ENCODE peak calls at places on chromosomes 4 and X, in five cellular contexts. C, B, V, A and X are unnamed samples.

GRCh38 chrX:64204252-64204651 is 1.3 kb downstream of the AMER1 start:
- DNase-seq in B (no peak), V (peak; percentile 54), C (no peak), A (peak; percentile 29), X (peak; percentile 18)

GRCh38 chrX:78496483-78496882 is 162.6 kb downstream of the RTL3 start:
- DNase-seq in A (no peak), C (no peak), V (no peak), B (no peak), X (no peak)

GRCh38 chr4:112857461-112857860 is 192.0 kb upstream of the ANK2 start:
- DNase-seq in A (no peak), C (peak; percentile 41), V (no peak), B (peak; percentile 48), X (no peak)

GRCh38 chrX:12548746-12549145 is 242.5 kb upstream of the PRPS2 start:
- DNase-seq in A (no peak), B (no peak), V (peak; percentile 7), C (no peak), X (no peak)

GRCh38 chr4:76703676-76704075 is 194.3 kb downstream of the SOWAHB start:
- DNase-seq in C (no peak), A (no peak), V (no peak), B (peak; percentile 19), X (no peak)

GRCh38 chr4:10673817-10674369 is 10.7 kb downstream of the CLNK start:
- DNase-seq in B (no peak), A (no peak), C (no peak), V (no peak), X (no peak)

GRCh38 chrX:72620550-72621145 is 48.0 kb upstream of the HDAC8 start:
- DNase-seq in V (peak; percentile 89), B (peak; percentile 74), C (peak; percentile 21), A (peak; percentile 81), X (peak; percentile 72)

GRCh38 chr4:165756831-165757230 is 116.2 kb upstream of the TLL1 start:
- DNase-seq in V (no peak), C (no peak), A (no peak), B (no peak), X (no peak)

GRCh38 chr4:6121941-6122340 is 78.4 kb downstream of the JAKMIP1 start:
- DNase-seq in B (no peak), V (no peak), C (no peak), A (peak; percentile 11), X (no peak)

GRCh38 chr4:37421614-37422013 is 177.1 kb downstream of the NWD2 start:
- DNase-seq in B (no peak), A (no peak), C (no peak), V (no peak), X (no peak)

GRCh38 chrX:65463550-65463949 is 71.0 kb downstream of the LAS1L start:
- DNase-seq in C (no peak), A (no peak), V (no peak), B (no peak), X (no peak)

GRCh38 chrX:136086521-136086920 is 60.8 kb upstream of the FHL1 start:
- DNase-seq in C (no peak), V (no peak), A (no peak), B (no peak), X (no peak)

GRCh38 chrX:101750744-101751143 is 91.1 kb upstream of the ARMCX2 start:
- DNase-seq in V (no peak), C (no peak), A (no peak), B (no peak), X (no peak)

GRCh38 chrX:71217298-71217697 is 5.7 kb upstream of the GJB1 start:
- DNase-seq in B (no peak), V (peak; percentile 27), C (no peak), A (no peak), X (no peak)

GRCh38 chrX:107677909-107678308 is 49.6 kb downstream of the PRPS1 start:
- DNase-seq in A (no peak), C (no peak), V (no peak), B (no peak), X (no peak)

GRCh38 chr4:146379744-146380143 is 142.0 kb downstream of the SLC10A7 start:
- DNase-seq in V (no peak), A (no peak), C (no peak), B (no peak), X (no peak)

GRCh38 chr4:12488672-12489071 is 995.5 kb downstream of the RAB28 start:
- DNase-seq in B (no peak), C (no peak), A (no peak), V (no peak), X (no peak)

GRCh38 chr4:101315041-101315440 is 32.3 kb downstream of the PPP3CA start:
- DNase-seq in B (no peak), A (no peak), V (no peak), C (no peak), X (no peak)

GRCh38 chr4:23934915-23935314 is 45.1 kb upstream of the PPARGC1A start:
- DNase-seq in C (peak; percentile 91), A (peak; percentile 75), B (no peak), V (peak; percentile 57), X (no peak)

GRCh38 chrX:69158166-69159040 is 6.8 kb downstream of the PJA1 start:
- DNase-seq in A (peak; percentile 69), B (no peak), V (peak; percentile 86), C (peak; percentile 25), X (peak; percentile 74)

GRCh38 chr4:74118600-74119351 is 19.8 kb upstream of the CXCL2 start:
- DNase-seq in V (no peak), B (no peak), A (no peak), C (no peak), X (no peak)

GRCh38 chrX:35339796-35340195 is 397.2 kb downstream of the FAM47B start:
- DNase-seq in B (no peak), V (no peak), C (no peak), A (no peak), X (no peak)

GRCh38 chrX:134158821-134159512 is 78.0 kb upstream of the CCDC160 start:
- DNase-seq in B (no peak), V (no peak), C (no peak), A (no peak), X (no peak)

GRCh38 chr4:87633239-87633638 is 16.8 kb upstream of the DMP1 start:
- DNase-seq in C (no peak), V (no peak), B (no peak), A (no peak), X (no peak)

GRCh38 chr4:87632469-87632868 is 17.6 kb upstream of the DMP1 start:
- DNase-seq in A (no peak), B (no peak), V (no peak), C (no peak), X (no peak)

DNA sequence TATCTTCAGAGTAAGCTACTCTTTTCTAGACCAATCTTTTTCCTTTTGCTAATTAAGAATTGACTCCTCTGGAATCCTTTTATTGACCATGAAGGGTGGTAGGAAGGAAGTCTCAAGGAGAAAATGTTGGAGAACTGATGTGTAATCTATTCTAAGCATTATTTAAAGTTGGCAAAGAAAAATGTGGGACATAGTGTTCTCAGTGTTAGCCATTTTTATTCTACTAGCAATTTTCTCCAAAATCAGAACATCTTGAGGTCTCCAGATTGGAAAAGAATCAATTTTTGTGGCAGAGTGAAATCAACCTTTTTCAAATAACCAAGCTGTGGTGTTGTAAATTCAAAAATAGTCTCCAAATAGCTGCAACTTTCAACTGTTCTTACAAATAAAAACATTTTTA is 18.4 kb upstream of the DMP1 start:
- DNase-seq in C (no peak), B (no peak), A (no peak), V (no peak), X (no peak)
- TF ChIP-seq POLR2A in C (no peak), B (no peak), A (no peak), V (no peak), X (no peak)

DNA sequence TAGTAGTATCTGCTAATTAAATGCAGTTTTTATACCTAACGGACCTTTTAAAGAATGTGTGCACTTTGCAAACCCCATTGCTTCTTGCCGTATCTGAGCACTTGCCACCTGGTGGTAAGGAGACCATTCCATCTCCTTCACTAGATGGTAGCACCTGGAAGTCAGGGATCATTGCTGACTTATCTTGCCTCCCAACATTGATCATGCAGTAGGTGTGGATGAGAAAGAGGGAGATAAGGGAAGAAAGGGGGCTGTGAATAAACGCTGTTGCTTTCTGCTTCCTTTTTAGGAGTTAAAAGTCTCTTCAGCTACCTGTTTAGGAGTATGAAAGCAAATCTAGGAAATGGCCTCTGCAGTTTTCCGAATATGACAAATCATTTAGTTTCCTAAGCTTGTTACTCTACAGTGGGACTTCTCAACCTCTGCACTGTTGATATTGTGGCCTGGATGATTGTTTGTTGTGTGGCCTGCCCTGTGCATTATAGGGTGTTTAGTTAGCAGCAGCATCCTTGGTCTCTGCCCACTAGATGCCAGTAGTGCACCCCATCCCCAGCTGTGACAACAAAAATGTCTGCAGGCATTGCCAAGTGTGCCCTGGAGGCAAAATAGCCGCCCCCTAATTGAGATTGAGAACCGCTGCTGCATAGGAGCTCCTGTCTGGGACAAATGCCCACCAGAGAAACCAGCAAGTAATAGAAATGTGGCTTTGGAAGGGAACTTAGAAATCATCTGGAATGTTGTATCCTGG is 38.8 kb downstream of the GAB1 start:
- DNase-seq in C (no peak), A (no peak), V (peak; percentile 24), B (peak; percentile 6), X (no peak)
- H3K4me3 ChIP-seq in C (no peak overlapping the region), A (no peak overlapping the region), V (no peak overlapping the region), B (no peak overlapping the region), X (no peak overlapping the region)

GRCh38 chrX:111083101-111083500 is 12.9 kb upstream of the PAK3 start:
- DNase-seq in A (no peak), B (no peak), C (no peak), V (no peak), X (no peak)
- TF ChIP-seq CTCF in A (no peak), B (no peak), C (no peak), V (no peak), X (no peak)

DNA sequence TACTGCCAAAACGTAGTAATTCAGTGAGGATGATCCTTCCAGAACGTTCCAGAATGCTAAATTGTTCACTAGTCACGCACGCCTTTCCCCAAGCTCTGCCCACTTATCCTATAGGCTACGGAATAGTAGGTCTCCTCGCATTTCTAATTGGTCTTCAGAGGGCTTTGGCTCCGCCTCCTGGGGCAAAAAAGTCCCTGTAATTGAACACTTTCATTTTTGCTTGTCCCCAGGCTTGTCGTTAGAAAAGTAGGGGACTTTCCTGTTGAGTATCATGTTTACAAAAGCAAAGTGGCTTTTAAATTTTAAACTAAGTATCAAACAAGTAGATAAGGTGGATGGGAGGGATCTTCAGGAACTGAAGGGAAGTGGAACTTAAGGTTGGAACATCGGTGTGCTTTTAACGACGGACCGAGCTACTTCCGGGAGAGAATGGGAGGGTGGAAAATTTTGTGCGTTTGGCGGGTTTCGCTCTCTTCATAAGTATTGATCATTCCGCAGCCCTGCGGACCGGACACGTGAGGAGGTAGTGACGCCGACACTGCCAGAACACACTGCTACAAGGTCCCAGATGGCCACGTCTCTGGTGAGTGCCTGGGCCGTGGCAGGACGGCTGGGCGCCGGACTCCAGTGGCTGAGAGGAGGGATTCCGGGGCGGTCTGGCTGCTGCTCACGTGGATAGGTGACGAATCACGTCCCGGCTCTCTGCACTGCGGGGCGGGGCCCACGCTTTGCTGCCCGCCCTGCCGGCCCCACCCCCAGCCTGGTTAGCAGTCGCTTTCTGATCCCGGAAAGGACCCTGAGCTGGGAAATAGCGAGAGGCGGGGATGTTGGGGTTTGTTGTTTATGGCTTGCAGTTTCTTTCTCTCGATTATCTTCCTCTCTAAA is at the start of gene NXT2:
- DNase-seq in B (peak; percentile 88), C (peak; percentile 87), A (peak; percentile 90), V (peak; percentile 93), X (peak; percentile 90)
- TF ChIP-seq POLR2A in B (peak; percentile 67), C (no peak), A (no peak), V (peak; percentile 93), X (peak; percentile 29)